ENCODE peak calls at places on chromosomes 7 and 10, in six cellular contexts. One of them, this sample, is unnamed.
A peak's percentile ranks its signal among the peaks of the same experiment; 100 is the strongest.

GRCh38 chr7:148572067-148572522 is 18.5 kb upstream of the C7orf33 start:
- DNase-seq in astrocyte of the spinal cord: no peak
- DNase-seq in NB4: no peak
- DNase-seq in HFF-Myc: no peak
- DNase-seq in neural crest cell: no peak
- DNase-seq in left lung: no peak
- DNase-seq in this sample: no peak

GRCh38 chr7:128911441-128912031 is 1.0 kb upstream of the KCP start:
- DNase-seq in left lung: no peak
- DNase-seq in HFF-Myc: no peak
- DNase-seq in neural crest cell: no peak
- DNase-seq in astrocyte of the spinal cord: no peak
- DNase-seq in NB4: peak; percentile 41
- DNase-seq in this sample: no peak

GRCh38 chr10:21481407-21481806 is 44.1 kb downstream of the SKIDA1 start:
- DNase-seq in NB4: no peak
- DNase-seq in HFF-Myc: no peak
- DNase-seq in neural crest cell: no peak
- DNase-seq in left lung: no peak
- DNase-seq in astrocyte of the spinal cord: no peak
- DNase-seq in this sample: no peak

GRCh38 chr10:33559105-33559504 is 224.6 kb upstream of the NRP1 start:
- DNase-seq in NB4: no peak
- DNase-seq in HFF-Myc: peak; percentile 42
- DNase-seq in astrocyte of the spinal cord: peak; percentile 85
- DNase-seq in left lung: no peak
- DNase-seq in neural crest cell: no peak
- DNase-seq in this sample: peak; percentile 75

GRCh38 chr10:13001041-13001886 is at the start of gene CCDC3:
- DNase-seq in NB4: peak; percentile 63
- DNase-seq in astrocyte of the spinal cord: no peak
- DNase-seq in neural crest cell: peak; percentile 19
- DNase-seq in left lung: no peak
- DNase-seq in HFF-Myc: no peak
- DNase-seq in this sample: no peak

GRCh38 chr7:134795231-134795630 is 15.8 kb downstream of the CALD1 start:
- DNase-seq in HFF-Myc: no peak
- DNase-seq in left lung: no peak
- DNase-seq in neural crest cell: no peak
- DNase-seq in astrocyte of the spinal cord: no peak
- DNase-seq in NB4: no peak
- DNase-seq in this sample: no peak

GRCh38 chr10:110273474-110273873 is 31.2 kb downstream of the SMNDC1 start:
- DNase-seq in left lung: peak; percentile 77
- DNase-seq in NB4: peak; percentile 93
- DNase-seq in neural crest cell: no peak
- DNase-seq in astrocyte of the spinal cord: peak; percentile 60
- DNase-seq in HFF-Myc: no peak
- DNase-seq in this sample: peak; percentile 81

GRCh38 chr10:87960230-87960629 is 96.8 kb downstream of the PTEN start:
- DNase-seq in astrocyte of the spinal cord: peak; percentile 28
- DNase-seq in left lung: no peak
- DNase-seq in HFF-Myc: no peak
- DNase-seq in neural crest cell: no peak
- DNase-seq in NB4: no peak
- DNase-seq in this sample: no peak

GRCh38 chr7:46214526-46214925 is 293.5 kb upstream of the IGFBP3 start:
- DNase-seq in NB4: no peak
- DNase-seq in HFF-Myc: no peak
- DNase-seq in astrocyte of the spinal cord: no peak
- DNase-seq in left lung: no peak
- DNase-seq in neural crest cell: no peak
- DNase-seq in this sample: no peak

GRCh38 chr7:114825423-114825951 is 96.4 kb upstream of the MDFIC start:
- DNase-seq in NB4: no peak
- DNase-seq in HFF-Myc: no peak
- DNase-seq in astrocyte of the spinal cord: no peak
- DNase-seq in neural crest cell: no peak
- DNase-seq in left lung: no peak
- DNase-seq in this sample: no peak

GRCh38 chr10:126256864-126257263 is 131.4 kb downstream of the ADAM12 start:
- DNase-seq in astrocyte of the spinal cord: no peak
- DNase-seq in NB4: peak; percentile 4
- DNase-seq in left lung: no peak
- DNase-seq in HFF-Myc: no peak
- DNase-seq in neural crest cell: no peak
- DNase-seq in this sample: no peak

GRCh38 chr7:131071786-131072504 is 255.7 kb upstream of the MKLN1 start:
- DNase-seq in astrocyte of the spinal cord: peak; percentile 88
- DNase-seq in NB4: peak; percentile 28
- DNase-seq in neural crest cell: no peak
- DNase-seq in left lung: no peak
- DNase-seq in HFF-Myc: no peak
- DNase-seq in this sample: peak; percentile 72

GRCh38 chr10:374354-374753 is 239.1 kb downstream of the ZMYND11 start:
- DNase-seq in left lung: no peak
- DNase-seq in HFF-Myc: no peak
- DNase-seq in NB4: no peak
- DNase-seq in astrocyte of the spinal cord: peak; percentile 14
- DNase-seq in neural crest cell: no peak
- DNase-seq in this sample: no peak

GRCh38 chr7:158549176-158549833 is 38.3 kb downstream of the PTPRN2 start:
- DNase-seq in left lung: peak; percentile 41
- DNase-seq in neural crest cell: no peak
- DNase-seq in HFF-Myc: no peak
- DNase-seq in astrocyte of the spinal cord: peak; percentile 2
- DNase-seq in NB4: peak; percentile 95
- DNase-seq in this sample: no peak

GRCh38 chr10:101140950-101141621 is 10.0 kb downstream of the TLX1 start:
- DNase-seq in HFF-Myc: no peak
- DNase-seq in left lung: no peak
- DNase-seq in astrocyte of the spinal cord: no peak
- DNase-seq in neural crest cell: no peak
- DNase-seq in NB4: no peak
- DNase-seq in this sample: no peak

GRCh38 chr10:132880148-132880981 is 62.0 kb downstream of the CFAP46 start:
- DNase-seq in NB4: no peak
- DNase-seq in HFF-Myc: no peak
- DNase-seq in astrocyte of the spinal cord: no peak
- DNase-seq in neural crest cell: no peak
- DNase-seq in left lung: peak; percentile 10
- DNase-seq in this sample: no peak

GRCh38 chr10:132988988-132989387 is 46.6 kb upstream of the CFAP46 start:
- DNase-seq in astrocyte of the spinal cord: no peak
- DNase-seq in left lung: no peak
- DNase-seq in HFF-Myc: no peak
- DNase-seq in neural crest cell: no peak
- DNase-seq in NB4: no peak
- DNase-seq in this sample: no peak

GRCh38 chr10:46540412-46541016 is 15.9 kb downstream of the GPRIN2 start:
- DNase-seq in astrocyte of the spinal cord: no peak
- DNase-seq in NB4: no peak
- DNase-seq in HFF-Myc: no peak
- DNase-seq in neural crest cell: no peak
- DNase-seq in left lung: peak; percentile 29
- DNase-seq in this sample: no peak

GRCh38 chr10:46539596-46540411 is 16.7 kb downstream of the GPRIN2 start:
- DNase-seq in NB4: no peak
- DNase-seq in left lung: peak; percentile 32
- DNase-seq in HFF-Myc: no peak
- DNase-seq in astrocyte of the spinal cord: peak; percentile 83
- DNase-seq in neural crest cell: no peak
- DNase-seq in this sample: no peak

GRCh38 chr10:46541735-46542566 is 14.5 kb downstream of the GPRIN2 start:
- DNase-seq in HFF-Myc: no peak
- DNase-seq in NB4: no peak
- DNase-seq in astrocyte of the spinal cord: no peak
- DNase-seq in left lung: peak; percentile 29
- DNase-seq in neural crest cell: no peak
- DNase-seq in this sample: no peak

GRCh38 chr10:46542567-46543323 is 13.7 kb downstream of the GPRIN2 start:
- DNase-seq in NB4: no peak
- DNase-seq in left lung: peak; percentile 28
- DNase-seq in HFF-Myc: no peak
- DNase-seq in astrocyte of the spinal cord: no peak
- DNase-seq in neural crest cell: no peak
- DNase-seq in this sample: no peak

GRCh38 chr10:46541017-46541661 is 15.3 kb downstream of the GPRIN2 start:
- DNase-seq in left lung: peak; percentile 52
- DNase-seq in astrocyte of the spinal cord: no peak
- DNase-seq in NB4: no peak
- DNase-seq in HFF-Myc: no peak
- DNase-seq in neural crest cell: peak; percentile 82
- DNase-seq in this sample: no peak
- TF ChIP-seq CTCF in left lung: no peak
- TF ChIP-seq CTCF in astrocyte of the spinal cord: peak; percentile 25
- TF ChIP-seq CTCF in NB4: no peak
- TF ChIP-seq CTCF in HFF-Myc: peak; percentile 19
- TF ChIP-seq CTCF in neural crest cell: peak; percentile 65
- TF ChIP-seq CTCF in this sample: no peak

GRCh38 chr7:47474937-47475879 is 106.7 kb downstream of the TNS3 start:
- DNase-seq in NB4: peak; percentile 97
- DNase-seq in neural crest cell: no peak
- DNase-seq in HFF-Myc: peak; percentile 79
- DNase-seq in left lung: peak; percentile 94
- DNase-seq in astrocyte of the spinal cord: peak; percentile 96
- DNase-seq in this sample: peak; percentile 95
- TF ChIP-seq CTCF in NB4: peak; percentile 6
- TF ChIP-seq CTCF in neural crest cell: no peak
- TF ChIP-seq CTCF in HFF-Myc: no peak
- TF ChIP-seq CTCF in left lung: peak; percentile 12
- TF ChIP-seq CTCF in astrocyte of the spinal cord: peak; percentile 7
- TF ChIP-seq CTCF in this sample: no peak

GRCh38 chr10:131420867-131421266 is 109.3 kb upstream of the TCERG1L start:
- DNase-seq in left lung: no peak
- DNase-seq in neural crest cell: no peak
- DNase-seq in astrocyte of the spinal cord: no peak
- DNase-seq in NB4: no peak
- DNase-seq in HFF-Myc: no peak
- DNase-seq in this sample: no peak
- TF ChIP-seq CTCF in left lung: no peak
- TF ChIP-seq CTCF in neural crest cell: no peak
- TF ChIP-seq CTCF in astrocyte of the spinal cord: no peak
- TF ChIP-seq CTCF in NB4: no peak
- TF ChIP-seq CTCF in HFF-Myc: no peak
- TF ChIP-seq CTCF in this sample: no peak

GRCh38 chr7:101816499-101817030 is 861 bp upstream of the CUX1 start:
- DNase-seq in astrocyte of the spinal cord: no peak
- DNase-seq in neural crest cell: peak; percentile 27
- DNase-seq in left lung: peak; percentile 57
- DNase-seq in HFF-Myc: no peak
- DNase-seq in NB4: peak; percentile 74
- DNase-seq in this sample: peak; percentile 29
- TF ChIP-seq CTCF in astrocyte of the spinal cord: peak; percentile 12
- TF ChIP-seq CTCF in neural crest cell: no peak
- TF ChIP-seq CTCF in left lung: no peak
- TF ChIP-seq CTCF in HFF-Myc: no peak
- TF ChIP-seq CTCF in NB4: peak; percentile 26
- TF ChIP-seq CTCF in this sample: no peak

GRCh38 chr10:71268247-71268691 is 50.8 kb upstream of the SLC29A3 start:
- DNase-seq in neural crest cell: no peak
- DNase-seq in NB4: no peak
- DNase-seq in left lung: no peak
- DNase-seq in HFF-Myc: no peak
- DNase-seq in astrocyte of the spinal cord: peak; percentile 46
- DNase-seq in this sample: no peak
- TF ChIP-seq CTCF in neural crest cell: peak; percentile 49
- TF ChIP-seq CTCF in NB4: peak; percentile 21
- TF ChIP-seq CTCF in left lung: no peak
- TF ChIP-seq CTCF in HFF-Myc: peak; percentile 78
- TF ChIP-seq CTCF in astrocyte of the spinal cord: peak; percentile 83
- TF ChIP-seq CTCF in this sample: peak; percentile 66

GRCh38 chr7:111728635-111728995 is 166.3 kb upstream of the IMMP2L start:
- DNase-seq in NB4: no peak
- DNase-seq in HFF-Myc: no peak
- DNase-seq in left lung: no peak
- DNase-seq in astrocyte of the spinal cord: no peak
- DNase-seq in neural crest cell: no peak
- DNase-seq in this sample: no peak

GRCh38 chr7:111727905-111728634 is 165.8 kb upstream of the IMMP2L start:
- DNase-seq in astrocyte of the spinal cord: no peak
- DNase-seq in left lung: no peak
- DNase-seq in neural crest cell: no peak
- DNase-seq in NB4: no peak
- DNase-seq in HFF-Myc: no peak
- DNase-seq in this sample: no peak

GRCh38 chr7:111730476-111731300 is 168.4 kb upstream of the IMMP2L start:
- DNase-seq in left lung: no peak
- DNase-seq in astrocyte of the spinal cord: no peak
- DNase-seq in HFF-Myc: no peak
- DNase-seq in neural crest cell: no peak
- DNase-seq in NB4: peak; percentile 72
- DNase-seq in this sample: peak; percentile 21

GRCh38 chr7:111732923-111733322 is 170.6 kb upstream of the IMMP2L start:
- DNase-seq in neural crest cell: no peak
- DNase-seq in NB4: peak; percentile 13
- DNase-seq in astrocyte of the spinal cord: no peak
- DNase-seq in HFF-Myc: no peak
- DNase-seq in left lung: no peak
- DNase-seq in this sample: no peak

GRCh38 chr7:111729483-111729882 is 167.2 kb upstream of the IMMP2L start:
- DNase-seq in NB4: no peak
- DNase-seq in HFF-Myc: no peak
- DNase-seq in astrocyte of the spinal cord: no peak
- DNase-seq in neural crest cell: no peak
- DNase-seq in left lung: no peak
- DNase-seq in this sample: no peak
- TF ChIP-seq CTCF in NB4: no peak
- TF ChIP-seq CTCF in HFF-Myc: no peak
- TF ChIP-seq CTCF in astrocyte of the spinal cord: no peak
- TF ChIP-seq CTCF in neural crest cell: no peak
- TF ChIP-seq CTCF in left lung: no peak
- TF ChIP-seq CTCF in this sample: no peak

This sample was measured in mammary epithelial cell.